ENCODE peak calls at places on chromosome 9, in four cellular contexts. V is A549, D is left lung, J is neuronal stem cell. E is an unnamed sample.
A peak's percentile ranks its signal among the peaks of the same experiment; 100 is the strongest.

GRCh38 chr9:78187763-78188495 is 47.9 kb upstream of the CEP78 start:
- DNase-seq in V (no peak), D (no peak), J (peak; percentile 14), E (no peak)

GRCh38 chr9:1100945-1101344 is 50.8 kb downstream of the DMRT2 start:
- DNase-seq in V (no peak), D (peak; percentile 50), J (peak; percentile 53), E (no peak)

GRCh38 chr9:124940521-124940893 is 376 bp downstream of the GOLGA1 start:
- DNase-seq in V (no peak), D (no peak), J (no peak), E (peak; percentile 66)

GRCh38 chr9:31140316-31140715 is 1244.1 kb upstream of the ACO1 start:
- DNase-seq in V (no peak), D (no peak), J (no peak), E (no peak)

GRCh38 chr9:116274293-116274692 is 120.7 kb downstream of the PAPPA start:
- DNase-seq in V (no peak), D (no peak), J (no peak), E (no peak)

GRCh38 chr9:104143554-104143919 is 49.4 kb downstream of the SMC2 start:
- DNase-seq in V (no peak), D (no peak), J (no peak), E (no peak)

GRCh38 chr9:19999491-20000057 is 210.7 kb upstream of the SLC24A2 start:
- DNase-seq in V (no peak), D (no peak), J (no peak), E (no peak)

GRCh38 chr9:71036501-71036900 is 84.9 kb downstream of the TRPM3 start:
- DNase-seq in V (no peak), D (no peak), J (no peak), E (no peak)

GRCh38 chr9:130111805-130112204 is 58.1 kb downstream of the GPR107 start:
- DNase-seq in V (no peak), D (no peak), J (no peak), E (no peak)

GRCh38 chr9:136116360-136117098 is 2.1 kb downstream of the TMEM250 start:
- DNase-seq in V (no peak), D (no peak), J (no peak), E (no peak)

GRCh38 chr9:106286249-106286648 is 576.7 kb upstream of the ZNF462 start:
- DNase-seq in V (peak; percentile 0), D (no peak), J (peak; percentile 51), E (peak; percentile 16)

GRCh38 chr9:24502548-24502947 is 43.1 kb downstream of the IZUMO3 start:
- DNase-seq in V (no peak), D (no peak), J (no peak), E (no peak)

GRCh38 chr9:121189006-121189405 is 12.7 kb downstream of the RAB14 start:
- DNase-seq in V (no peak), D (no peak), J (no peak), E (no peak)
- H3K27ac ChIP-seq in V (no peak overlapping the region), D (no peak overlapping the region), J (no peak overlapping the region), E (no peak overlapping the region)

GRCh38 chr9:91117474-91117891 is 244.2 kb downstream of the AUH start:
- DNase-seq in V (no peak), D (peak; percentile 77), J (no peak), E (no peak)

GRCh38 chr9:91119147-91119546 is 242.6 kb downstream of the AUH start:
- DNase-seq in V (no peak), D (no peak), J (no peak), E (no peak)

GRCh38 chr9:91116711-91117110 is 245.0 kb downstream of the AUH start:
- DNase-seq in V (no peak), D (no peak), J (no peak), E (no peak)

GRCh38 chr9:91119679-91120078 is 242.0 kb downstream of the AUH start:
- DNase-seq in V (no peak), D (no peak), J (no peak), E (no peak)

GRCh38 chr9:91117959-91118651 is 243.6 kb downstream of the AUH start:
- DNase-seq in V (no peak), D (peak; percentile 99), J (peak; percentile 24), E (peak; percentile 22)
- H3K27ac ChIP-seq in V (no peak overlapping the region), D (peak overlapping the region; percentile 83), J (no peak overlapping the region), E (peak overlapping the region; percentile 11)

DNA sequence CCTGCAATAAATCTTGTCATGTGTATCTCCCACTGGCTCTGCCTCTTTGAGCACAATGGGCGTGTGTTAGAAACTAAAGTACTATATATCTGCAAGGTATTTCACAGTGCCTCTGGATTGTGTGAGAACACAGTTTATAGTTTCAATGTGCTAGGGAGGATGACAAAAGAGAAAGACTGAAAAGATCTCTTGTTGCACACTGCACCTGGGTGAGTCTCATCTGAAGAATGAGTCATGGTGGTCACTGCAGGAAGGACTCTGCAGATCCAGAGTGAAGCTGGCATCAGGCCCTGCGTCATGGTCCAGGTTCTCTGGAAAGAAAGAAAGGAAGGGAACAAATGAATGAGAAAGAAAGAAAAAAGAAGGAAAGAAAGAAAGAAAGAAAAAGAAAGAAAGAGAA is 20.7 kb upstream of the CTSV start:
- DNase-seq in V (no peak), D (no peak), J (no peak), E (no peak)
- H3K27ac ChIP-seq in V (no peak overlapping the region), D (no peak overlapping the region), J (no peak overlapping the region), E (no peak overlapping the region)

DNA sequence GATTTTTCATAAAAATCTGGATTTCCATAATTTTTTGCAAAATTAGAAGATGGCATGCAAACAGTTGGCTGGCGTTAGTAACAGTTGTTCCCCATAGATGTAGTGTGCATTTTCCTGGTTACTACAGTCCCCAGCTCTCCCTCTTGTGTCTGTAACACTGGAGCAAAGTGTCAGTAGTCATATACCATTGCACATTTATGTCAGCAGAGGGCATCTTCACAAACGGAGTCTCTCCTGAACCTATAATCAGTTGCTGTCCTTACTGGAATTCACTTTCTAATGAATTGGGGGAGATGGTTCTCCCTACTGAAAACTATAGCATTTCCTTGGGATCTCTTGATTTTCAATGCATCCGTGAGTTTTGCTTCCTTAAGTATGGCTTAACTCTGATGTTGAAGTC is 44.7 kb upstream of the DMAC1 start:
- DNase-seq in V (no peak), D (no peak), J (peak; percentile 3), E (peak; percentile 1)
- H3K27ac ChIP-seq in V (no peak overlapping the region), D (no peak overlapping the region), J (no peak overlapping the region), E (no peak overlapping the region)

DNA sequence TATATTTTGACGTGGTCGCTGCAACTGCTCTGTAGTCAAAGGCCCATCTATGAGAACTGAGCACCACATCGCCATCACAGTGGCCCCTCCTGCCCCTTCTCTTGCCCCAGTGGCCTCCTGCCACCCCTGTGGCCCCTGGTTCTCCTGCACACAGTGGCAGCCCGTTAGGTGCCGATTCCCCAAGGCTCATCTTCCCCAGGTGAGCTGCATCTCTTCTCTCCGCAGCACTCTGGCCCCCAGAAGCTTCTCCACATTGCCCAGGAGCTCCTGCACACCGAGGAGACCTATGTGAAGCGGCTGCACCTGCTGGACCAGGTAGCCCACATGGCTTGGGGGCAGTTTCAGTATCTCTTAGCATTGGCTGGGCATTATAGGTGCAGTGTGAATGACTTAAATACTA is 55.4 kb downstream of the FGD3 start:
- DNase-seq in V (no peak), D (no peak), J (no peak), E (no peak)
- H3K27ac ChIP-seq in V (no peak overlapping the region), D (no peak overlapping the region), J (no peak overlapping the region), E (no peak overlapping the region)

GRCh38 chr9:113950195-113951031 is 74.3 kb downstream of the ZNF618 start:
- DNase-seq in V (no peak), D (no peak), J (no peak), E (no peak)
- H3K27ac ChIP-seq in V (no peak overlapping the region), D (no peak overlapping the region), J (no peak overlapping the region), E (no peak overlapping the region)

DNA sequence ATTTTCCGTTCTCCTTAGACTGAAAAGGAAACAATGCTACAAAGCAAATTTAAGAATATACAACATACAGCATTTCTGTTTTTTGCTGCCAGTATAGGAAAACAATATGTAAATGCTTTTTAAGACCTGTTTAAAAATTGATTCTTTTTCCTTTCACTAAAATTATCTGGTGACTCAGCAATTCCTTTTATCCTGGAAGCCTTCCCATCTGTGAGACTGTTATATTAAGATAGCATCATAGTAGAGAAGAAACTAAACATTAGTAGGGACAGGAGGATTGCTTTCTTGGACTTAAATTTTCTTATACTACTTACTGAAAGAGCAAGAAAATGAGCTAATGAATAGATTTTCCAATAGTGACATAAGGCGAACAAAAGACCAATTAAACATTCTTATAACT is 30.0 kb upstream of the GPR21 start:
- DNase-seq in V (no peak), D (no peak), J (no peak), E (no peak)
- H3K27ac ChIP-seq in V (no peak overlapping the region), D (no peak overlapping the region), J (no peak overlapping the region), E (no peak overlapping the region)

GRCh38 chr9:4742246-4742645 is 1.2 kb upstream of the AK3 start:
- DNase-seq in V (no peak), D (no peak), J (no peak), E (no peak)
- H3K27ac ChIP-seq in V (peak overlapping the region; percentile 92), D (peak overlapping the region; percentile 94), J (no peak overlapping the region), E (peak overlapping the region; percentile 93)

DNA sequence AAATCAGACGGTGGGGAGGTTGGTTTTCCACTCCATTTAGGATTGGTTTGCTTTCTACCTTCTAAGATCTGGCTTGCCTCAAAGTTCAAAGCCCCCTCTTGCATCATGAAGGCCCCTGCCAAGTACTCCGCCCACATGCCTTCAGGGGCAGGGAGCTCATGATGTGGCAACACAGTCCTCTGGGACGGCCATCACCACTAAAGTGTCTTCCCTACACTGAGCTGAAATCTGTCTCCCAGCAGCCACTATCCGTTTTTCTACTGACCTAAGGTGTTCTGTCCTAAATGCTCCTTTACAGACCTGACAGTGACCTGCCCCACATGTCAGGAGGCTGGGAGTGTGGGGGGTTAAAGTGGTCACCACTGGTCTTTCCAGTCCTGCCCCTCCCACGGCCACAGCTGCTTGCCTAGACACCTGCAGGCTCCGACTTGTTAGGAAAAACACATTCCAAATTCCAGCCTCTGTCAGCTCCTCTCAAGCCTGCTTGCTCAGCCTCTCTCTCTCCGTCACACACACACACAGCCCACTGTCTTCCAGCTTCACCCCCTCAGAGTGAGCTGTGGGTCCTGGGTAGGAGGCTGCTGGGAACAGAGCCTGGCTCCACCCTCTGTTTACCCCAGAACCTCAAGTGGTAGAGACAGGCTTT is 44.9 kb downstream of the SHB start:
- DNase-seq in V (no peak), D (no peak), J (no peak), E (peak; percentile 91)
- H3K27ac ChIP-seq in V (peak overlapping the region; percentile 97), D (peak overlapping the region; percentile 62), J (peak overlapping the region; percentile 40), E (peak overlapping the region; percentile 93)

E was measured in caudate nucleus.